ENCODE peak calls at places on chromosomes 7 and 10, in seven cellular contexts. R is CD4-positive, alpha-beta T cell; K is ascending aorta; S is CD8-positive, alpha-beta T cell; J is substantia nigra; T is HL-60; C is CD4-positive, alpha-beta memory T cell. W is an unnamed sample.

GRCh38 chr7:99375070-99375807 is 709 bp downstream of the ARPC1B start:
- DNase-seq in S (peak), K (peak), T (peak), J (peak), C (peak), R (peak), W (no peak)

GRCh38 chr7:29077854-29078253 is 68.5 kb downstream of the CPVL start:
- DNase-seq in S (no peak), J (no peak), T (no peak), R (no peak), K (no peak), C (no peak), W (no peak)

GRCh38 chr7:46486264-46487206 is 565.5 kb upstream of the IGFBP3 start:
- DNase-seq in C (no peak), R (no peak), J (no peak), S (no peak), K (peak), T (no peak), W (no peak)

GRCh38 chr10:124231188-124232135 is 138.1 kb upstream of the CHST15 start:
- DNase-seq in T (peak), R (peak), S (peak), J (no peak), C (peak), K (no peak), W (no peak)

GRCh38 chr10:84565881-84566280 is 237.5 kb downstream of the CCSER2 start:
- DNase-seq in C (no peak), T (no peak), S (no peak), K (no peak), J (no peak), R (no peak), W (no peak)

GRCh38 chr7:42739591-42739990 is 172.3 kb downstream of the C7orf25 start:
- DNase-seq in J (no peak), R (no peak), T (no peak), S (no peak), C (no peak), K (no peak), W (no peak)

GRCh38 chr7:43872401-43873165 is 3.3 kb upstream of the MRPS24 start:
- DNase-seq in J (no peak), T (no peak), K (peak), S (no peak), C (no peak), R (no peak), W (no peak)

GRCh38 chr7:25168145-25168544 is 43.1 kb upstream of the CYCS start:
- DNase-seq in T (no peak), C (no peak), R (no peak), K (no peak), J (no peak), S (no peak), W (no peak)

GRCh38 chr7:140251824-140252555 is 75.2 kb upstream of the KDM7A start:
- DNase-seq in T (no peak), C (no peak), J (no peak), S (no peak), R (no peak), K (no peak), W (no peak)

DNA sequence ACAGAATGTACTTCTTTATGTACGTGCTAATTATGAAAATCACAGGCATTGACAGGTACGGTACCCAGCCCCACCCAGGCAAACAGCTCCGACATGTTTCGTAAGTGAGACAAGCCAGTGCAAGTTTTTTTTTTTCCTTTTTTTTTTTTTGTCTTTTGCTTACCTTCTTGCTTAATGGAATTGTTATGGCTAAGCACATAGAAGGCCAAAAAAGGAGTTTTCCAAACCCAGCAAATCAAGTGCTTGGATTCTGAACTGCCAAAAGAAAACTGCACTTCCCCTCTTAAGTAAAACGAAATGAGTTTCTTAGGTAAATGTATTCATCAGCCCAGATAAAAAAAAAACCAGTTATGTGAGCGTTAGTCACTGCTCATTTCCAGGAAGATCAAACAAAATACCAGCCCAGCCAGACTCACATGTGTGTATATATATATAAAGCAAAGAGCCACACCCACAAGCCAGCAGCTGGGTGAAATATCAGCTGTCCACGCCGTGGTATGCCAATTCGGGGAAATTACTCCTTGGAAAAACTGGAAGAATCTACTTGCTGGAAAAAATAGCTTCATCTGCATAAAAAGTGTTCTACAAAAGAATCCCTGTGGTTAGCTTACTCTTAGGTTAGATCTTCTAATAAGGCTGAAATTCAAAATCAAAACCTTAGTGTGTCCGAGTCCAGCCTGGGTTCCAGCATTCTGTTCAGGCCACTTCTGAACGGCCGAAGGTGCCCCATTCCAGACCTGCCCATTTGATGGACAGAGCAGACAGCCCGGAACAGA is 8.0 kb downstream of the KLF6 start:
- DNase-seq in C (peak), S (no peak), K (peak), T (no peak), J (no peak), R (no peak), W (no peak)
- H3K27ac ChIP-seq in C (peak), S (peak), K (peak), T (no peak), J (no peak), R (peak), W (no peak)

GRCh38 chr10:127013696-127014095 is 108.5 kb downstream of the DOCK1 start:
- DNase-seq in K (no peak), T (no peak), C (no peak), R (no peak), J (no peak), S (no peak), W (no peak)

GRCh38 chr10:127013251-127013656 is 108.0 kb downstream of the DOCK1 start:
- DNase-seq in T (no peak), K (no peak), S (no peak), C (no peak), R (no peak), J (no peak), W (no peak)

GRCh38 chr10:127014671-127015070 is 109.4 kb downstream of the DOCK1 start:
- DNase-seq in K (no peak), R (no peak), C (no peak), S (no peak), J (no peak), T (no peak), W (no peak)

GRCh38 chr10:127012071-127012768 is 107.0 kb downstream of the DOCK1 start:
- DNase-seq in J (no peak), T (no peak), K (no peak), C (no peak), S (no peak), R (no peak), W (no peak)

DNA sequence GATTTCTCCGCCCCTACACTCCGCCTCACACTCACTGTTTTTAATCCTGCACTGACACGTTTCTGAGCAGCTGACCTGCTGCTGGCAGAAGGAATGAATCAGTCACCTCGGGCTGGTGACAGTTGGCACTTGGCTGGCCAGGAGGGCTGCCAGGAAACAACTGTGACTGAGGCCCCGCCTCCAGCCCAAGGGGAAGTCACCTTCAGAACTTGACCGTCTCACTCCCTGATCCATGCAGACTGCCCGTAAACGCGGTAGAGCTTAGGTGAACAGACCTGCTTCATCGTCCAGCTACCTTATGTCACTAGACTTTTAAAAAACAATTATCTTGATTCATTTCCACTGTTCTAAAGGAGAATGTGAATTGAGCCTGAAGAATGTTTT is 107.5 kb downstream of the DOCK1 start:
- DNase-seq in K (peak), J (peak), R (no peak), T (no peak), C (no peak), S (no peak), W (peak)
- H3K27ac ChIP-seq in K (peak), J (no peak), R (no peak), T (no peak), C (no peak), S (no peak), W (no peak)

DNA sequence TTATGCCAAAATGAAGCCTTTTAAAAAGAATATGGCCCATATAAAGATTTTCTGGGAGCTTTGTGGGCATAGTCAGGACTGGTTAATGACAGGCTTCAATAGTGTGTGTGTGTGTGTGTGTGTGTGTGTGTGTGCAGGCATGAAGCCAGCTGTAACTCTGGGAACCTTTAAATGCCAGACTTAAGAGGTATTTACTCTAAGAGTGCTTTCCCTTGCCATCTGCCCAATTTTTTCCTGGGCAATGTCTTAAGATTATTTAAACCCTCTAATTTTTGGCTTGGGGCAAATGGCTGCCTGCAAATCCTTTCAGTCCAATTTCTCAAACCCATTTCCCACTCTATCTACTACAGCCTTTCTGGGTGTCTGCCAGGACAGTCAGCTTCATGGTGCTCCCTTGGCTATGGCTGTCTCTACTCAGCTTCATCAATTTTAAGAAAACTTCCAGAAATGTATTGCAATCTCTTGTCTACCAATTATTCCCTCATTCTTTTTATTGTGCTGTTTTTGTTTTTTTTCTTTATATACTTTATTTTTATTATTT is 62.6 kb upstream of the C1GALT1 start:
- DNase-seq in R (no peak), C (no peak), K (no peak), J (no peak), T (no peak), S (no peak), W (no peak)
- H3K27ac ChIP-seq in R (no peak), C (no peak), K (no peak), J (no peak), T (no peak), S (no peak), W (no peak)

DNA sequence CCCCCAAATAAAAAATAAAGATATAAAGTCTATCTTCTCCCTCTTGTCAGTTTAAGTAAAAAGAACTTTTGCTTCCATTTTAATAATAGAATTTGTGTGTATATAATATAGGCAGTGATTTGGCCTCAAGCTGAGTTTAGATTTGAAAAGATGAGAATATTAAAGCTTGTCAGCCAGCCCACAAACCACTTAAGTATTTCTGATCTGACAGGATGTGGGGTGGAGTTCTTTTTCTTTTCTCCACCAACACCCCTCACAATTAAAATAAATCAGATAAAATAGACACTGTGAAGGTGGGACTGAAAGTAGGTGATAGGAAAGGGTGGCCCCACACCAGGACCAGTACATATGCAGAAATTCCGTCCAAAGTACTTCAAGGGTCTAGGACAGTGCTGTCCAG is 714.1 kb downstream of the AUTS2 start:
- DNase-seq in T (no peak), S (no peak), R (no peak), J (no peak), K (no peak), C (peak), W (peak)
- H3K27ac ChIP-seq in T (no peak), S (no peak), R (no peak), J (no peak), K (no peak), C (no peak), W (no peak)

DNA sequence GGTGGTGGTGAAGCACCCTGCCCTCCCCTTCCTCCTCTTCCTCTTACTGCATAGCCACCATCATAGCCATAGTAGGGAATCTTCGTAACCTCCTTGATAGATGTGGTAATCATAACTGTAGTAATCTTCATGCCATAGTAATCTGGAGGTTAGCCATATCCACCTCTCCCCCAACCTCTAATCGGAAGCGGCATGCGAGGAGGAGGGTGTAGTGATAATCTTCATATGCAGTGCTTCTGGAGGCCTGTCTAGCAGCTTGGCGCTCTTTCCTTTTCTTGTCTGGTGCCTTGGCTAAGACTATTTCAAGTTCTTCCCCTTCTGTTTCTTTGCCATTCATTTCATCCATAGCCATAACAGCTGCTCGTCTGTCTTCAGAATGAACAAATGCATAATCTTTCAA is 90.9 kb downstream of the MLLT10 start:
- DNase-seq in S (no peak), T (peak), R (no peak), J (no peak), C (no peak), K (no peak), W (no peak)
- H3K27ac ChIP-seq in S (no peak), T (peak), R (no peak), J (no peak), C (no peak), K (no peak), W (no peak)